ENCODE peak calls at places on chromosomes 7 and 10, in ten cellular contexts. J, T, W, L, O, X, E, H, V and F are unnamed samples.

GRCh38 chr7:611281-611810 is 91.7 kb upstream of the PDGFA start:
- DNase-seq in H (no peak), X (no peak), L (no peak), T (no peak), W (no peak), V (no peak), O (no peak), J (no peak), E (no peak), F (no peak)

GRCh38 chr7:51226042-51226755 is 90.4 kb downstream of the COBL start:
- DNase-seq in L (no peak), H (no peak), W (no peak), T (no peak), O (no peak), X (no peak), J (no peak), V (no peak), E (no peak), F (no peak)

GRCh38 chr7:32893225-32893560 is 1.6 kb upstream of the KBTBD2 start:
- DNase-seq in J (no peak), X (no peak), E (no peak), W (no peak), O (no peak), V (no peak), L (no peak), T (no peak), H (no peak), F (no peak)

GRCh38 chr10:132703305-132704007 is 82.5 kb downstream of the NKX6-2 start:
- DNase-seq in O (no peak), L (no peak), V (no peak), J (peak; percentile 0), X (no peak), H (no peak), W (peak; percentile 37), T (no peak), E (no peak), F (no peak)

GRCh38 chr10:70499829-70500167 is 21.2 kb downstream of the PALD1 start:
- DNase-seq in L (no peak), X (no peak), V (no peak), W (no peak), J (no peak), E (no peak), H (no peak), T (no peak), O (no peak), F (no peak)

GRCh38 chr7:41451826-41452225 is 251.1 kb downstream of the INHBA start:
- DNase-seq in H (no peak), V (no peak), X (peak; percentile 23), T (peak; percentile 47), L (no peak), W (no peak), E (no peak), O (no peak), J (no peak), F (no peak)

GRCh38 chr7:98569606-98570337 is 47.3 kb upstream of the NPTX2 start:
- DNase-seq in W (no peak), E (no peak), H (peak; percentile 69), O (no peak), J (peak; percentile 30), T (no peak), L (no peak), V (peak; percentile 65), X (no peak), F (no peak)

GRCh38 chr7:40833541-40834234 is 698.9 kb downstream of the SUGCT start:
- DNase-seq in T (peak; percentile 55), L (no peak), O (no peak), E (no peak), W (no peak), J (no peak), V (no peak), X (no peak), H (no peak), F (no peak)

GRCh38 chr10:15690031-15690430 is 29.7 kb downstream of the ITGA8 start:
- DNase-seq in V (no peak), W (no peak), O (no peak), E (no peak), J (no peak), H (no peak), L (no peak), T (no peak), X (no peak), F (no peak)

GRCh38 chr10:17951868-17952371 is at the start of gene SLC39A12:
- DNase-seq in X (peak; percentile 18), T (peak; percentile 86), V (no peak), E (no peak), L (no peak), O (no peak), W (no peak), H (no peak), J (no peak), F (no peak)

GRCh38 chr7:50610521-50611277 is 45.5 kb upstream of the DDC start:
- DNase-seq in J (no peak), X (peak; percentile 63), W (no peak), V (no peak), L (no peak), H (no peak), T (peak; percentile 37), E (no peak), O (no peak), F (no peak)